ENCODE peak calls at places on chromosomes 4 and X, in six cellular contexts. X, Z, V, H, Y and M are unnamed samples.

GRCh38 chrX:103831342-103831802 is 685 bp downstream of the RAB9B start:
- DNase-seq in X (no peak), Z (no peak), V (no peak), H (peak; percentile 48), Y (no peak), M (no peak)

GRCh38 chrX:104972737-104973136 is 247.8 kb downstream of the TEX13A start:
- DNase-seq in X (no peak), Z (no peak), V (no peak), H (no peak), Y (no peak), M (no peak)

GRCh38 chr4:40596522-40596921 is 33.1 kb downstream of the RBM47 start:
- DNase-seq in X (no peak), Z (no peak), V (no peak), H (no peak), Y (no peak), M (no peak)

GRCh38 chrX:136055651-136056221 is 70.5 kb downstream of the SLC9A6 start:
- DNase-seq in X (no peak), Z (peak; percentile 71), V (no peak), H (no peak), Y (peak; percentile 94), M (peak; percentile 51)

GRCh38 chr4:167117273-167117672 is 117.0 kb downstream of the SPOCK3 start:
- DNase-seq in X (no peak), Z (no peak), V (no peak), H (no peak), Y (no peak), M (no peak)

GRCh38 chr4:14862881-14863280 is 139.4 kb upstream of the CPEB2 start:
- DNase-seq in X (no peak), Z (no peak), V (no peak), H (no peak), Y (no peak), M (no peak)

GRCh38 chr4:118829107-118829506 is 6.8 kb downstream of the SEC24D start:
- DNase-seq in X (no peak), Z (no peak), V (no peak), H (no peak), Y (no peak), M (no peak)

GRCh38 chr4:148004228-148004813 is 272.4 kb downstream of the ARHGAP10 start:
- DNase-seq in X (no peak), Z (no peak), V (no peak), H (no peak), Y (no peak), M (no peak)